ENCODE peak calls at places on chromosomes 5 and 9, in seven cellular contexts. Y is Peyer's patch, A is keratinocyte, G is body of pancreas, I is breast epithelium, Z is Panc1, X is PC-9. S is an unnamed sample. For H3K4me1, the result is how much of the 10 kb centered on the place peaks cover.

GRCh38 chr5:113359419-113359818 is 75.4 kb downstream of the TSSK1B start:
- DNase-seq in X (no peak), I (no peak), G (no peak), Z (no peak), A (no peak), Y (no peak), S (no peak)

GRCh38 chr5:374631-375335 is 53.3 kb downstream of the AHRR start:
- DNase-seq in X (no peak), A (no peak), Z (no peak), G (no peak), I (no peak), Y (peak), S (no peak)

GRCh38 chr5:135488727-135489465 is 36.7 kb upstream of the TIFAB start:
- DNase-seq in X (no peak), G (no peak), A (no peak), Z (no peak), I (no peak), Y (no peak), S (no peak)

GRCh38 chr5:173056783-173057061 is 570 bp downstream of the CREBRF start:
- DNase-seq in I (no peak), Z (no peak), Y (no peak), X (no peak), G (no peak), A (no peak), S (no peak)

GRCh38 chr5:171606414-171607024 is 179.1 kb upstream of the SMIM23 start:
- DNase-seq in X (no peak), A (no peak), Y (no peak), G (no peak), I (no peak), Z (no peak), S (no peak)

GRCh38 chr5:126139773-126140172 is 283.4 kb upstream of the GRAMD2B start:
- DNase-seq in Y (no peak), I (no peak), A (no peak), G (no peak), Z (peak), X (no peak), S (no peak)

GRCh38 chr5:4781312-4781711 is 358.8 kb upstream of the ADAMTS16 start:
- DNase-seq in G (no peak), A (no peak), Y (no peak), I (no peak), Z (no peak), X (no peak), S (no peak)

GRCh38 chr5:71757590-71758543 is 38.8 kb downstream of the CARTPT start:
- DNase-seq in Z (peak), I (peak), G (peak), X (peak), Y (peak), A (no peak), S (peak)

GRCh38 chr5:139517683-139518564 is 35.4 kb upstream of the STING1 start:
- DNase-seq in I (peak), Z (peak), G (peak), X (peak), A (no peak), Y (peak), S (peak)

DNA sequence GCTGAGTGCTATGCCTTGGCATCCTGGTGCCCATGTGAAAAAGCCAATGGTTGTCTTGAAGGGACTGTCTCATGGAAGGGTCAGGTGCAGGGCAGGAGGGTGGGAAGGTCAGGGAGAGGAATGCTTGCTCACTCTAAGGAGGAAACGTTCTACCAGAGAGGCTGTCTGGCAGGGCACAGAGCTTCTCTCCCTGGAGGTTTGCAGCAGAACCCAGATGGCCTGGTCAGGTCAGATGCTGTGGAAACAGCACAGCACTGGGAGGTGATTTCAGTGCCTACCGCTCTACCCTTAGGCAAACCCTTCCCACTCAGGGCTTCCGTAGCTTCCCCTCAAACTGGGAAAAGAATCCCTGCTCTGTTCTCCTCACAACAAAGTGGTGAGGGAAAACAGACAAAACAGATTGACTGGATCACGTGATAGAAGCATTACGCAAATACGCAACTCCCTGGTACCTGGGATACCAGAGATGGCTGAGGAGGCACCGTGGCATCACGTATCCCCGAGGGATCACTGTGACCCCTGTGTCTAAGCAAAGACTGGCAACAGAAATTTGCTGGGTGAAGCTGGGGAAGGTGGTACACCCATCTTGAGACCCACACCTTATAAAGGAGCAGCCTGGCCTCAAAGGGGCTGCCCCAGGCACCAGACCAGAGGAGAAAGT is 3.9 kb upstream of the MGAT1 start:
- DNase-seq in A (no peak), G (no peak), I (no peak), X (peak), Y (peak), Z (no peak), S (no peak)
- H3K4me1 ChIP-seq in A (half or more), G (half or more), I (half or more), X (under half), Y (half or more), Z (half or more), S (under half)

GRCh38 chr9:97985058-97985861 is 2.1 kb downstream of the ANP32B start:
- DNase-seq in G (no peak), I (peak), X (peak), A (no peak), Z (no peak), Y (no peak), S (no peak)
- H3K4me1 ChIP-seq in G (under half), I (under half), X (half or more), A (half or more), Z (under half), Y (under half), S (under half)

GRCh38 chr9:33161589-33162132 is 5.5 kb downstream of the B4GALT1 start:
- DNase-seq in X (peak), Z (no peak), G (peak), I (no peak), A (no peak), Y (no peak), S (no peak)
- H3K4me1 ChIP-seq in X (half or more), Z (half or more), G (half or more), I (half or more), A (half or more), Y (half or more), S (half or more)

GRCh38 chr9:134404376-134405358 is 78.4 kb downstream of the RXRA start:
- DNase-seq in Z (no peak), I (no peak), X (no peak), G (no peak), A (no peak), Y (no peak), S (no peak)
- H3K4me1 ChIP-seq in Z (under half), I (under half), X (half or more), G (half or more), A (under half), Y (under half), S (half or more)

DNA sequence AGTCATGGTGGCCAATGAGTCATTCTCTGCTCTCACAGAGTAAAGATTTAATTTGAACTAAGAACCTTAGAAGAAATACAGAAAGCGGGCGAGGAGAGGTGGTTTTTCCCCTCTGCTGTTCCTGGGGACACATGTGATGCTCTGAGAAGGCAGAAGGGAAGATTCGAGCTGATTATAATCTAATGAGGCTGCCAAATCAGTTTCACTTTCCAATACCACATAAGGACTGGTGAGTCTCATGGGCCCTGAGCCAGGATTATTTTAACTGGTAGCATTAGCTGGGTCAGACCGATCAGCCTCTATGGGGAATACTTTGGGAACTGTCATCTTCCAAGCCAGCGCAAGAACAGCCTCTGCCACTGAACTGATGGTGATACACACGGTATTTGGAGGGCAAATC is 116.5 kb downstream of the SLC1A3 start:
- DNase-seq in I (no peak), A (no peak), X (no peak), G (no peak), Z (no peak), Y (no peak), S (no peak)
- H3K4me1 ChIP-seq in I (under half), A (under half), X (under half), G (under half), Z (under half), Y (under half), S (under half)

GRCh38 chr9:34518110-34518616 is 4.6 kb downstream of the ENHO start:
- DNase-seq in A (no peak), Z (no peak), G (no peak), X (no peak), Y (no peak), I (no peak), S (peak)

GRCh38 chr9:34518896-34519295 is 3.9 kb downstream of the ENHO start:
- DNase-seq in G (no peak), A (no peak), I (no peak), Z (no peak), X (no peak), Y (no peak), S (peak)

GRCh38 chr9:34515959-34516358 is 6.8 kb downstream of the ENHO start:
- DNase-seq in Y (no peak), Z (no peak), I (no peak), G (no peak), X (no peak), A (no peak), S (no peak)

GRCh38 chr9:34519321-34520020 is 3.3 kb downstream of the ENHO start:
- DNase-seq in X (no peak), A (no peak), G (no peak), Z (no peak), Y (no peak), I (no peak), S (peak)

GRCh38 chr9:34517185-34517584 is 5.6 kb downstream of the ENHO start:
- DNase-seq in X (no peak), I (no peak), Z (no peak), G (no peak), A (no peak), Y (no peak), S (no peak)
- H3K4me1 ChIP-seq in X (under half), I (under half), Z (under half), G (under half), A (under half), Y (under half), S (under half)

GRCh38 chr9:89465726-89466308 is 32.1 kb downstream of the SEMA4D start:
- DNase-seq in X (no peak), Z (no peak), G (no peak), Y (peak), I (no peak), A (no peak), S (no peak)

GRCh38 chr9:89467278-89467625 is 30.7 kb downstream of the SEMA4D start:
- DNase-seq in Y (peak), I (no peak), A (no peak), G (no peak), Z (no peak), X (no peak), S (no peak)

GRCh38 chr9:89468271-89468960 is 29.5 kb downstream of the SEMA4D start:
- DNase-seq in X (no peak), G (no peak), A (no peak), Y (peak), I (no peak), Z (no peak), S (no peak)

GRCh38 chr9:89464991-89465390 is 32.9 kb downstream of the SEMA4D start:
- DNase-seq in Y (peak), G (no peak), X (no peak), I (no peak), Z (no peak), A (no peak), S (no peak)

DNA sequence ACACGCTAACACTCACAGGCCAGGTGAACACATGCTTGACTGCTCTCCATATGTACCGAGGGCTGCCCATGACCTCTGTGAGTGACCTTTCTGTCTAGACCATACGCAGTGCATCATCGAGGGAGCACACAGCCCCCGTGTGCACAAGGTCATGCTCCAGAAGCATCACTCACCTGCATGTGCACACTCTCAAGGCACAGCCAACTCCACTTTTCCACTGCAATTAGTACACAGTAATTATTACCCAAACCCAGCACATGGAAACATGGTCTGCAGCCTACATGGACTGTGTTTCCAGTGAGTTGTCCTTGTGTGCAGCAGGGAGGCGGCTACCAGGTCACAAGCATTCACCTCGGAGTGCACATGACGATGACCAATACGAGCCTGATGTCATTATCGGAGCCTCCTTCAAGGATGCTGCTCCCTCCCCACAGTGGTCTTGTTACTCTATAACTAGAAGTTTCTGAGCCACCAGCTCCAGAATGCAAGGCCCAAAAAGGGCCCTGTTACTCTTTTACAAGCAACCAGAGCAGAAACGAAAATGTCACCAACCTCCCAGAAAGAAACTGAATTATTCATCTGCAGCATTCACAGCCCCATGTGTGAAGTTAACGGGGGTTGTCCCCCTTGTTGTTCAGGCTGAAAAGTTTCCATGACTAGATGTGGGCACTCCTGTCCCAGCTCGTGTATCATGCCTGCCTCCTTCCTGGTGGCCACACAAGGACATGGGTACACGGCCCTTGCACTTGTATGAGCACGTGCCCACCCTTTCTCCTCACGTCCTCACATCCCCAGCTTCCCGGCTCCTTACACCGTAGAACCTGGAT is 31.2 kb downstream of the SEMA4D start:
- DNase-seq in I (no peak), G (no peak), X (no peak), A (no peak), Y (peak), Z (no peak), S (no peak)
- H3K4me1 ChIP-seq in I (under half), G (under half), X (under half), A (under half), Y (under half), Z (under half), S (under half)